ENCODE peak calls at places on chromosomes 6 and 20, in nine cellular contexts. J is GM23338, K is OCI-LY7, S is posterior cingulate gyrus, G is ecto neural progenitor cell, C is NAMALWA, I is T-cell, H is aorta, Q is NCI-H748 treated with DMSO at 0.1 percent for 48 hours. V is an unnamed sample.

GRCh38 chr6:118735320-118735719 is 83.9 kb upstream of the CEP85L start:
- DNase-seq in J (peak), K (peak), S (no peak), G (no peak), C (peak), I (no peak), H (no peak), Q (no peak), V (no peak)

GRCh38 chr6:143867236-143867635 is 3.0 kb downstream of the ZC2HC1B start:
- DNase-seq in J (no peak), K (no peak), S (no peak), G (no peak), C (no peak), I (no peak), H (no peak), Q (no peak), V (no peak)

GRCh38 chr6:134936476-134936875 is 13.4 kb downstream of the ALDH8A1 start:
- DNase-seq in J (no peak), K (no peak), S (no peak), G (no peak), C (no peak), I (no peak), H (no peak), Q (no peak), V (no peak)

GRCh38 chr6:37679539-37680476 is 17.9 kb downstream of the MDGA1 start:
- DNase-seq in J (no peak), K (peak), S (no peak), G (no peak), C (peak), I (no peak), H (no peak), Q (no peak), V (peak)

GRCh38 chr6:157726892-157727628 is 96.0 kb upstream of the SNX9 start:
- DNase-seq in J (no peak), K (no peak), S (no peak), G (no peak), C (no peak), I (no peak), H (no peak), Q (no peak), V (no peak)

GRCh38 chr6:13005994-13006393 is 289.4 kb downstream of the PHACTR1 start:
- DNase-seq in J (no peak), K (no peak), S (no peak), G (no peak), C (no peak), I (no peak), H (no peak), Q (peak), V (no peak)

GRCh38 chr20:7903429-7903828 is 36.8 kb downstream of the HAO1 start:
- DNase-seq in J (no peak), K (no peak), S (no peak), G (no peak), C (no peak), I (no peak), H (no peak), Q (no peak), V (no peak)

GRCh38 chr6:152329640-152330202 is 307.4 kb downstream of the SYNE1 start:
- DNase-seq in J (no peak), K (no peak), S (no peak), G (no peak), C (no peak), I (no peak), H (no peak), Q (no peak), V (no peak)

GRCh38 chr6:151647871-151648639 is 154.2 kb downstream of the CCDC170 start:
- DNase-seq in J (peak), K (peak), S (no peak), G (peak), C (peak), I (no peak), H (no peak), Q (no peak), V (no peak)

GRCh38 chr20:8953300-8953699 is 115.6 kb upstream of the PLCB4 start:
- DNase-seq in J (peak), K (no peak), S (no peak), G (no peak), C (no peak), I (no peak), H (no peak), Q (no peak), V (no peak)

GRCh38 chr6:108904731-108905130 is 56.5 kb downstream of the ARMC2 start:
- DNase-seq in J (no peak), K (peak), S (no peak), G (no peak), C (peak), I (no peak), H (no peak), Q (no peak), V (no peak)